ENCODE peak calls at places on chromosomes 11 and 22, in five cellular contexts. R, N, B, S and H are unnamed samples.

GRCh38 chr11:6674856-6675255 is 8.3 kb downstream of the MRPL17 start:
- DNase-seq in S (no peak), N (no peak), R (no peak), B (no peak), H (no peak)

GRCh38 chr22:38485783-38486182 is 17.9 kb downstream of the KDELR3 start:
- DNase-seq in B (no peak), R (no peak), S (no peak), N (no peak), H (no peak)

GRCh38 chr11:66676931-66677598 is 622 bp downstream of the RBM4B start:
- DNase-seq in S (no peak), R (no peak), B (no peak), N (no peak), H (no peak)

GRCh38 chr11:68927280-68928107 is 23.8 kb downstream of the IGHMBP2 start:
- DNase-seq in N (no peak), S (no peak), B (no peak), R (no peak), H (peak)

GRCh38 chr11:113856966-113857759 is 18.2 kb downstream of the USP28 start:
- DNase-seq in R (no peak), N (no peak), S (no peak), B (no peak), H (no peak)

GRCh38 chr11:14463623-14464022 is 36.0 kb downstream of the COPB1 start:
- DNase-seq in N (no peak), B (no peak), R (no peak), S (no peak), H (no peak)

GRCh38 chr11:23729088-23729487 is 767.8 kb upstream of the LUZP2 start:
- DNase-seq in B (no peak), N (no peak), S (no peak), R (no peak), H (no peak)

GRCh38 chr11:56706486-56706885 is 7.6 kb downstream of the OR9G1 start:
- DNase-seq in B (no peak), R (no peak), S (no peak), N (no peak), H (no peak)

GRCh38 chr22:28369849-28370248 is 309.8 kb downstream of the TTC28 start:
- DNase-seq in R (no peak), N (no peak), S (no peak), B (peak), H (no peak)

GRCh38 chr11:118401151-118401879 is at the start of gene ATP5MG:
- DNase-seq in B (peak), N (peak), S (peak), R (peak), H (peak)
- TF ChIP-seq POLR2A in B (peak), N (peak), S (peak), R (peak), H (peak)

DNA sequence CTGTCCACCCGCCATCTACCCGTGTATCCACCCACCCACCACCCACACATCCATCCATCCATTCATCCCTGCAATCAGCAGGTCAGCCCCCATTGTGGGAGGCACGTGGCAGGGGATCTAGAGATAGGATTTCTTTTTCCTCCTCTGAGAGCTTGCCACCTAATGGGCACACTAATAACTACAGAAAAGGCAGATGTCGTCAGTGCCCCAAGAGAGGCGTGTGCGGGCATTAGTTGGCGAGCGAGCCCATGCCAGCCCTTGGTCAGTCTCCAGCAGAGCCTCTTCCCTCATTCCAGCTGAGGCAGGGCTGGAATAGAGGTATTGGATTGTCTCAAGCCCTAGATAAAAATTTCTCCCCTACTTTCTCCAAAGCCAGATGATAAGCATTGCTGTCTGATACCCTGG is 9.7 kb downstream of the USP2 start:
- DNase-seq in S (no peak), R (no peak), B (no peak), N (no peak), H (no peak)
- TF ChIP-seq CTCF in S (peak), R (peak), B (no peak), N (peak), H (peak)

GRCh38 chr11:61962213-61963015 is 5.0 kb downstream of the FTH1 start:
- DNase-seq in R (no peak), N (no peak), S (no peak), B (no peak), H (no peak)
- TF ChIP-seq ATF3 in R (no peak), N (no peak), S (no peak), B (no peak), H (no peak)

DNA sequence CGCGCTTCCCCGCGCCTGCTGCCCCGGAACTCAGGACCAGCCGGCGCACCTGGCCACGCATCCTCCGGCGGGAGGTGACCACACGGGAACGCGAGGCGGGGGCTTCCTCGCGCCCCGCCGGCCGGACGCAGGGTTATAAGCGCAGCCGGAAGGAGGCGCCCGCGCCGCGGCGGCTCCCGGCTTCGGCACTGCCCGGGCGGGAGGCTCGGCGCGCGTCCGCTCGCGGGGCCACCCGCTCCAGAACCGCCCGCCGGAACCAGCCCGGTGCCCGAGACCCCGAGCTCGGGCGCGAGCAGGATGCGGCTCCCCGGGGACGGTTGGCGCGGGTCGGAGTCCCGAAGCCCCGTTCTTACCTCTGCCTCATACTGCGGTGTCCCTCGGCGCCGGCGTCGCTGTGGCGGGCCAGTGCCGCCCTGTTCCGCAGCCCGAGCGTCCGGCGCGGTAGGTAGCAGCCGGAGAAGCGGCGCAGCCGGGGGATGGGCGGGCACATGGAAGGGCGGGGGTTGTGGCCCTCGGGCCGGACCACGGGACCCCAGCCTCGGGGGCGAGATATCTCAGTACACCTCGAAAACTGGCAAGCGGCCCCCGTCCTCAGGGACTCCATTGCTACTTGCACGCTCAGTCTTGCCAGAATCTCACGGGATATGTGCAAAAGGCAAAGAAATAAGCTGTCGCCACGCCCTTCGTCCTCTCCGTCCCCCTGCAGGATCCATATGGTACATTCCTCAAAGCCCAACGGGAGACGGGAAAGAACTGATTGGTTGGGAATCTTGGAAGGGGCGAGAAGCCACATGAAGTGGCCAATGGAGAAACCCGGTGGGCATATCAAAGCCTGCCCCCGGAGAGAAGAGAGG is 23.1 kb downstream of the MICAL3 start:
- DNase-seq in S (peak), B (peak), N (peak), R (peak), H (peak)
- TF ChIP-seq POLR2A in S (peak), B (peak), N (peak), R (peak), H (peak)

GRCh38 chr22:49659924-49660315 is 167.8 kb downstream of the BRD1 start:
- DNase-seq in S (no peak), N (no peak), R (no peak), B (no peak), H (no peak)

GRCh38 chr22:49660321-49660720 is 167.4 kb downstream of the BRD1 start:
- DNase-seq in B (no peak), N (no peak), R (no peak), S (no peak), H (no peak)

GRCh38 chr22:49657974-49658550 is 169.6 kb downstream of the BRD1 start:
- DNase-seq in R (no peak), N (no peak), S (no peak), B (no peak), H (no peak)

GRCh38 chr22:49658902-49659280 is 168.8 kb downstream of the BRD1 start:
- DNase-seq in B (no peak), R (no peak), N (no peak), S (no peak), H (no peak)

GRCh38 chr22:49659281-49659923 is 168.3 kb downstream of the BRD1 start:
- DNase-seq in S (no peak), N (no peak), R (no peak), B (no peak), H (no peak)
- TF ChIP-seq CTCF in S (no peak), N (no peak), R (no peak), B (no peak), H (no peak)